ENCODE peak calls at places on chromosomes 3 and 15, in seven cellular contexts. M is stomach, I is endothelial cell of umbilical vein, H is right lobe of liver, X is breast epithelium, G is adrenal gland, S is sigmoid colon. J is an unnamed sample.

GRCh38 chr15:80977627-80978036 is 12.0 kb downstream of the MESD start:
- DNase-seq in M (peak; percentile 71), I (peak; percentile 62), H (no peak), X (no peak), G (peak; percentile 74), S (peak; percentile 72), J (no peak)

GRCh38 chr3:42052132-42052866 is 38.9 kb upstream of the TRAK1 start:
- DNase-seq in M (no peak), I (peak; percentile 97), H (no peak), X (no peak), G (peak; percentile 51), S (peak; percentile 22), J (no peak)

GRCh38 chr3:127803619-127804018 is 18.7 kb downstream of the MGLL start:
- DNase-seq in M (no peak), I (peak; percentile 78), H (peak; percentile 7), X (no peak), G (no peak), S (no peak), J (no peak)

GRCh38 chr15:85694086-85694485 is 100.6 kb downstream of the KLHL25 start:
- DNase-seq in M (no peak), I (no peak), H (no peak), X (no peak), G (no peak), S (no peak), J (no peak)

GRCh38 chr3:100335137-100335833 is 728 bp downstream of the NIT2 start:
- DNase-seq in M (no peak), I (peak; percentile 27), H (no peak), X (no peak), G (no peak), S (no peak), J (peak; percentile 23)

GRCh38 chr15:71201471-71201870 is 86.2 kb downstream of the THSD4 start:
- DNase-seq in M (peak; percentile 38), I (no peak), H (no peak), X (no peak), G (no peak), S (no peak), J (no peak)

GRCh38 chr3:127738192-127738840 is 65.6 kb downstream of the ABTB1 start:
- DNase-seq in M (peak; percentile 74), I (no peak), H (no peak), X (no peak), G (no peak), S (no peak), J (no peak)

GRCh38 chr15:36766449-36766848 is 187.0 kb downstream of the CDIN1 start:
- DNase-seq in M (no peak), I (no peak), H (no peak), X (no peak), G (no peak), S (no peak), J (no peak)

GRCh38 chr3:111314146-111314873 is 227.7 kb upstream of the CD96 start:
- DNase-seq in M (peak; percentile 48), I (no peak), H (peak; percentile 56), X (no peak), G (no peak), S (no peak), J (no peak)

GRCh38 chr15:63121382-63122001 is at the start of gene LACTB:
- DNase-seq in M (peak; percentile 89), I (peak; percentile 84), H (peak; percentile 91), X (peak; percentile 78), G (peak; percentile 93), S (peak; percentile 93), J (peak; percentile 76)
- TF ChIP-seq POLR2A in M (no peak), I (peak; percentile 83), H (peak; percentile 87), X (peak; percentile 23), G (peak; percentile 92), S (peak; percentile 36), J (no peak)

GRCh38 chr15:22903427-22903826 is 65.0 kb downstream of the NIPA2 start:
- DNase-seq in M (no peak), I (no peak), H (no peak), X (no peak), G (no peak), S (no peak), J (no peak)
- TF ChIP-seq POLR2A in M (no peak), I (no peak), H (no peak), X (no peak), G (no peak), S (no peak), J (no peak)

GRCh38 chr15:78907577-78907976 is 34.9 kb downstream of the MORF4L1 start:
- DNase-seq in M (no peak), I (no peak), H (no peak), X (no peak), G (no peak), S (no peak), J (no peak)
- TF ChIP-seq POLR2A in M (no peak), I (no peak), H (no peak), X (no peak), G (no peak), S (no peak), J (no peak)

DNA sequence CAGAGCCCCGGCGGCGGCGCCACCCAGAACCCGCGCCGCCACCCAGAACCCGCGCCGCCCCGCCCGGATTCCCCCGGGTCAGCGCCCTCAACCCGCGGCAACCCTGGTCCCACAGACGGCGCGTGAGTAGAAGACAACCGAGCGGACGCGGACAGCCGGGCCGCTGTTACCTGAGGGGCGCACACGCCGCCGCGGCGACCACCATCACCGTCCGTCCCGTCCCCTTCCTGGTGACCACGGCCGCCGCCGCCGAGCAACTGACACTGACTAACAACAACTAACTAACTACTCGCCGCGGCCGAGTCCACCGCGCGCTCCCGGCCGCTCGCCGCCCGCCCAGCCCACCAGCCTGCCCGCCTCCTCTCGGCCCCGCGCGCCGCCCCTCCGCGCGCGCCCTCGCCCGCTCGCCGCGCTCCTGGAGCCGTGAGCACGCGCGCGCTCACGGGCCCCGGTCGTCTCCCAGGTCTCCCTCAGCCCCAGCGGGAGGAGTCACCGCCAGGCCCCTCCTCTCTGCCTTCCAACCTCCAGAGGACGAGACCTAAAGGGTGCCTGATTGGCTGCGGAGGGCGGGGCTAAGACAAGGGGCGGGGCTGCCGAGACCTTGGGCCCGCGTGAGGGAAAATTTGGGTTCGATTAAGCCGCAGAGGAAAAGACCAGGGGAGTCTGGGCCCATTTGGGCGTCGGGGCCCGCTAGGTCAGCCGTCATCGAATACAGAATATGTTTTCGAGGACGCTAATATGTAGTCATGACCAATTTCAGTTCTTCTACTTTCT is at the start of gene PEAK1:
- DNase-seq in M (peak; percentile 100), I (peak; percentile 98), H (peak; percentile 100), X (peak; percentile 99), G (peak; percentile 99), S (peak; percentile 100), J (peak; percentile 82)
- TF ChIP-seq POLR2A in M (no peak), I (peak; percentile 84), H (peak; percentile 92), X (peak; percentile 58), G (peak; percentile 88), S (peak; percentile 52), J (peak; percentile 51)

DNA sequence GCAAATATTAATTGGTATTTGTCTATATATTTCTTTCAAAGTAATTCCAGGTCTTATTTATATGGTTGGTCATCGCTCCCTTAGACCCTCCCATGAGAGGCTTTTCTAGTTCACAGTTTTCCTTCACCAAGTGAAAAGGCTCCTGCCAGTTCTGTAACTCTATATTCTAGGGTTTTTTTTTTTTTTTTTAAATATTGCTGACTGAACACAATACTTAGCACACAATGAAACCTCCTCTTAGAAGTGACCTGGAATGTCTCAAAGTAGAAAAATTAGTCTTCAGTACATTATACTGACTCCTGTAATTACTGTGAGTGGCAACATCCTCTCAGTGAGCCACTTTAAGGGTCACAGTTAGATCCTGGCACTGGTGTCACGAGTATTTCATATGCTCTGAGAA is 48.6 kb upstream of the CDAN1 start:
- DNase-seq in M (no peak), I (no peak), H (no peak), X (no peak), G (no peak), S (no peak), J (no peak)
- TF ChIP-seq POLR2A in M (no peak), I (no peak), H (no peak), X (no peak), G (no peak), S (no peak), J (no peak)

GRCh38 chr3:157088506-157089454 is 71.2 kb downstream of the CCNL1 start:
- DNase-seq in M (peak; percentile 95), I (peak; percentile 96), H (peak; percentile 96), X (peak; percentile 93), G (peak; percentile 98), S (peak; percentile 99), J (peak; percentile 88)
- TF ChIP-seq POLR2A in M (no peak), I (peak; percentile 72), H (peak; percentile 93), X (peak; percentile 75), G (peak; percentile 91), S (peak; percentile 96), J (peak; percentile 72)

J was measured in GM12891.